ENCODE peak calls at places on chromosomes 1 and 21, in six cellular contexts. One of them, this sample, is unnamed. For H3K4me1 and H3K9me3, the result is how much of the 10 kb centered on the place peaks cover.

GRCh38 chr1:23100074-23100748 is 68.4 kb downstream of the LUZP1 start:
- DNase-seq in left lung: no peak
- DNase-seq in lung: no peak
- DNase-seq in suprapubic skin: peak
- DNase-seq in aorta: peak
- DNase-seq in IMR-90: peak
- DNase-seq in this sample: no peak

GRCh38 chr1:31372051-31372450 is 825 bp downstream of the FABP3 start:
- DNase-seq in left lung: no peak
- DNase-seq in lung: no peak
- DNase-seq in suprapubic skin: no peak
- DNase-seq in aorta: no peak
- DNase-seq in IMR-90: no peak
- DNase-seq in this sample: no peak

GRCh38 chr1:90881034-90881433 is 140.8 kb downstream of the ZNF644 start:
- DNase-seq in left lung: no peak
- DNase-seq in lung: no peak
- DNase-seq in suprapubic skin: no peak
- DNase-seq in aorta: no peak
- DNase-seq in IMR-90: no peak
- DNase-seq in this sample: no peak

GRCh38 chr1:108190001-108190634 is 10.0 kb downstream of the SLC25A24 start:
- DNase-seq in left lung: no peak
- DNase-seq in lung: no peak
- DNase-seq in suprapubic skin: no peak
- DNase-seq in aorta: no peak
- DNase-seq in IMR-90: no peak
- DNase-seq in this sample: no peak

GRCh38 chr1:156004843-156005593 is 15.7 kb downstream of the SSR2 start:
- DNase-seq in left lung: no peak
- DNase-seq in lung: peak
- DNase-seq in suprapubic skin: no peak
- DNase-seq in aorta: no peak
- DNase-seq in IMR-90: no peak
- DNase-seq in this sample: peak

GRCh38 chr1:209652873-209653401 is 712 bp upstream of the LAMB3 start:
- DNase-seq in left lung: peak
- DNase-seq in lung: peak
- DNase-seq in suprapubic skin: peak
- DNase-seq in aorta: peak
- DNase-seq in IMR-90: peak
- DNase-seq in this sample: peak

GRCh38 chr1:111503585-111504060 is at the start of the genes ADORA3 and TMIGD3:
- DNase-seq in left lung: no peak
- DNase-seq in lung: no peak
- DNase-seq in suprapubic skin: no peak
- DNase-seq in aorta: no peak
- DNase-seq in IMR-90: no peak
- DNase-seq in this sample: no peak

GRCh38 chr21:28627691-28628090 is 365.0 kb downstream of the LTN1 start:
- DNase-seq in left lung: no peak
- DNase-seq in lung: no peak
- DNase-seq in suprapubic skin: no peak
- DNase-seq in aorta: no peak
- DNase-seq in IMR-90: no peak
- DNase-seq in this sample: no peak

GRCh38 chr1:47804127-47804526 is 193.1 kb downstream of the TRABD2B start:
- DNase-seq in left lung: no peak
- DNase-seq in lung: no peak
- DNase-seq in suprapubic skin: no peak
- DNase-seq in aorta: no peak
- DNase-seq in IMR-90: no peak
- DNase-seq in this sample: no peak

GRCh38 chr1:43350976-43351375 is 7.8 kb upstream of the CDC20 start:
- DNase-seq in left lung: no peak
- DNase-seq in lung: no peak
- DNase-seq in suprapubic skin: no peak
- DNase-seq in aorta: no peak
- DNase-seq in IMR-90: no peak
- DNase-seq in this sample: no peak

GRCh38 chr1:15290382-15290781 is 43.4 kb downstream of the FHAD1 start:
- DNase-seq in left lung: no peak
- DNase-seq in lung: no peak
- DNase-seq in suprapubic skin: no peak
- DNase-seq in aorta: no peak
- DNase-seq in IMR-90: peak
- DNase-seq in this sample: no peak

GRCh38 chr1:167697667-167698141 is 24.1 kb upstream of the MPZL1 start:
- DNase-seq in left lung: no peak
- DNase-seq in lung: no peak
- DNase-seq in suprapubic skin: no peak
- DNase-seq in aorta: peak
- DNase-seq in IMR-90: no peak
- DNase-seq in this sample: peak

GRCh38 chr1:109210058-109210457 is 3.7 kb upstream of the SARS1 start:
- DNase-seq in left lung: no peak
- DNase-seq in lung: no peak
- DNase-seq in suprapubic skin: no peak
- DNase-seq in aorta: no peak
- DNase-seq in IMR-90: no peak
- DNase-seq in this sample: no peak

GRCh38 chr1:174995121-174995520 is 4.6 kb upstream of the CACYBP start:
- DNase-seq in left lung: no peak
- DNase-seq in lung: no peak
- DNase-seq in suprapubic skin: no peak
- DNase-seq in aorta: no peak
- DNase-seq in IMR-90: peak
- DNase-seq in this sample: no peak

GRCh38 chr1:154485905-154486304 is 16.1 kb upstream of the TDRD10 start:
- DNase-seq in left lung: no peak
- DNase-seq in lung: no peak
- DNase-seq in suprapubic skin: no peak
- DNase-seq in aorta: no peak
- DNase-seq in IMR-90: no peak
- DNase-seq in this sample: no peak

GRCh38 chr1:27176323-27176722 is 21.4 kb upstream of the SLC9A1 start:
- DNase-seq in left lung: no peak
- DNase-seq in lung: no peak
- DNase-seq in suprapubic skin: no peak
- DNase-seq in aorta: no peak
- DNase-seq in IMR-90: no peak
- DNase-seq in this sample: no peak

GRCh38 chr1:26705788-26706237 is 10.0 kb downstream of the ARID1A start:
- DNase-seq in left lung: no peak
- DNase-seq in lung: no peak
- DNase-seq in suprapubic skin: no peak
- DNase-seq in aorta: no peak
- DNase-seq in IMR-90: peak
- DNase-seq in this sample: no peak

GRCh38 chr1:157496121-157496526 is 56.2 kb downstream of the FCRL5 start:
- DNase-seq in left lung: no peak
- DNase-seq in lung: peak
- DNase-seq in suprapubic skin: no peak
- DNase-seq in aorta: no peak
- DNase-seq in IMR-90: peak
- DNase-seq in this sample: no peak

GRCh38 chr21:39315603-39316002 is 2.2 kb upstream of the BRWD1 start:
- DNase-seq in left lung: no peak
- DNase-seq in lung: no peak
- DNase-seq in suprapubic skin: no peak
- DNase-seq in aorta: no peak
- DNase-seq in IMR-90: no peak
- DNase-seq in this sample: no peak

GRCh38 chr1:65505547-65506325 is 85.3 kb downstream of the LEPR start:
- DNase-seq in left lung: no peak
- DNase-seq in lung: no peak
- DNase-seq in suprapubic skin: no peak
- DNase-seq in aorta: no peak
- DNase-seq in IMR-90: no peak
- DNase-seq in this sample: no peak

GRCh38 chr1:27418326-27418761 is 25.9 kb downstream of the GPR3 start:
- DNase-seq in left lung: no peak
- DNase-seq in lung: peak
- DNase-seq in suprapubic skin: no peak
- DNase-seq in aorta: peak
- DNase-seq in IMR-90: peak
- DNase-seq in this sample: peak

GRCh38 chr1:169049258-169049936 is 57.1 kb upstream of the ATP1B1 start:
- DNase-seq in left lung: no peak
- DNase-seq in lung: no peak
- DNase-seq in suprapubic skin: no peak
- DNase-seq in aorta: no peak
- DNase-seq in IMR-90: no peak
- DNase-seq in this sample: no peak

GRCh38 chr1:100463809-100464424 is 74.0 kb upstream of the GPR88 start:
- DNase-seq in left lung: peak
- DNase-seq in lung: peak
- DNase-seq in suprapubic skin: no peak
- DNase-seq in aorta: peak
- DNase-seq in IMR-90: peak
- DNase-seq in this sample: peak

GRCh38 chr1:19768321-19769210 is 31.1 kb downstream of the TMCO4 start:
- DNase-seq in left lung: no peak
- DNase-seq in lung: no peak
- DNase-seq in suprapubic skin: no peak
- DNase-seq in aorta: no peak
- DNase-seq in IMR-90: no peak
- DNase-seq in this sample: no peak

GRCh38 chr1:40313329-40313957 is 3.6 kb downstream of the COL9A2 start:
- DNase-seq in left lung: no peak
- DNase-seq in lung: no peak
- DNase-seq in suprapubic skin: no peak
- DNase-seq in aorta: no peak
- DNase-seq in IMR-90: no peak
- DNase-seq in this sample: no peak
- H3K4me1 ChIP-seq in left lung: under half
- H3K4me1 ChIP-seq in lung: under half
- H3K4me1 ChIP-seq in suprapubic skin: under half
- H3K4me1 ChIP-seq in aorta: under half
- H3K4me1 ChIP-seq in IMR-90: under half
- H3K4me1 ChIP-seq in this sample: under half

GRCh38 chr1:114154146-114154962 is 685 bp upstream of the SYT6 start:
- DNase-seq in left lung: no peak
- DNase-seq in lung: no peak
- DNase-seq in suprapubic skin: no peak
- DNase-seq in aorta: no peak
- DNase-seq in IMR-90: no peak
- DNase-seq in this sample: no peak

GRCh38 chr1:114153621-114154145 is at the start of gene SYT6:
- DNase-seq in left lung: peak
- DNase-seq in lung: no peak
- DNase-seq in suprapubic skin: no peak
- DNase-seq in aorta: no peak
- DNase-seq in IMR-90: no peak
- DNase-seq in this sample: no peak

GRCh38 chr1:114155756-114156155 is 2.1 kb upstream of the SYT6 start:
- DNase-seq in left lung: no peak
- DNase-seq in lung: no peak
- DNase-seq in suprapubic skin: no peak
- DNase-seq in aorta: no peak
- DNase-seq in IMR-90: no peak
- DNase-seq in this sample: no peak

GRCh38 chr1:114156538-114157274 is 3.0 kb upstream of the SYT6 start:
- DNase-seq in left lung: no peak
- DNase-seq in lung: no peak
- DNase-seq in suprapubic skin: no peak
- DNase-seq in aorta: no peak
- DNase-seq in IMR-90: no peak
- DNase-seq in this sample: no peak

GRCh38 chr1:114154963-114155322 is 1.3 kb upstream of the SYT6 start:
- DNase-seq in left lung: peak
- DNase-seq in lung: no peak
- DNase-seq in suprapubic skin: no peak
- DNase-seq in aorta: no peak
- DNase-seq in IMR-90: no peak
- DNase-seq in this sample: peak
- H3K9me3 ChIP-seq in left lung: under half
- H3K9me3 ChIP-seq in lung: under half
- H3K9me3 ChIP-seq in suprapubic skin: under half
- H3K9me3 ChIP-seq in aorta: under half
- H3K9me3 ChIP-seq in IMR-90: under half
- H3K9me3 ChIP-seq in this sample: under half

GRCh38 chr1:160129046-160129445 is 13.5 kb downstream of the ATP1A2 start:
- DNase-seq in left lung: no peak
- DNase-seq in lung: no peak
- DNase-seq in suprapubic skin: no peak
- DNase-seq in aorta: no peak
- DNase-seq in IMR-90: peak
- DNase-seq in this sample: no peak
- H3K4me1 ChIP-seq in left lung: under half
- H3K4me1 ChIP-seq in lung: under half
- H3K4me1 ChIP-seq in suprapubic skin: under half
- H3K4me1 ChIP-seq in aorta: under half
- H3K4me1 ChIP-seq in IMR-90: under half
- H3K4me1 ChIP-seq in this sample: under half

GRCh38 chr1:102852583-102852982 is 255.7 kb downstream of the COL11A1 start:
- DNase-seq in left lung: no peak
- DNase-seq in lung: no peak
- DNase-seq in suprapubic skin: no peak
- DNase-seq in aorta: no peak
- DNase-seq in IMR-90: peak
- DNase-seq in this sample: no peak
- H3K9me3 ChIP-seq in left lung: under half
- H3K9me3 ChIP-seq in lung: under half
- H3K9me3 ChIP-seq in suprapubic skin: under half
- H3K9me3 ChIP-seq in aorta: under half
- H3K9me3 ChIP-seq in IMR-90: under half
- H3K9me3 ChIP-seq in this sample: under half

DNA sequence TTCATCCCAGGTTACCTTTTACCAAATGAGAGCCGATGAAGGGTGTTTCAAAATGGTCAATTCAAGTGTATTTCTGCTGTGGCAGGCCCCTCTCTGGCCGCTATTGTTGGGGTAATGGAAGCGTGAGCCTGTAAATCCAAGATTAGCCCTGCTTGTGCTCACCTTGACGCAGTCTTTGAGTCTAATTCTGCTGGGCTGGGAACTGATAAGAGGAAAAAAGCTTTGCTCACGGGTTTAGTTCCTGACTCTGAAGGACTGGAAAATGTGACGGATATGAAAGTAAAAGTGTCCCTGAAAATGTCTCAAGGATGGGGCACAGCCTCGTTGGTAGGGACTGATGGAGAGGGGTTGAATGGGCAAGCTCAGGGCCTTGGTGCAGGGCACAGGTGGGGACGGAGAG is 125.9 kb upstream of the GALNT2 start:
- DNase-seq in left lung: no peak
- DNase-seq in lung: no peak
- DNase-seq in suprapubic skin: no peak
- DNase-seq in aorta: no peak
- DNase-seq in IMR-90: no peak
- DNase-seq in this sample: no peak
- H3K4me1 ChIP-seq in left lung: under half
- H3K4me1 ChIP-seq in lung: under half
- H3K4me1 ChIP-seq in suprapubic skin: under half
- H3K4me1 ChIP-seq in aorta: under half
- H3K4me1 ChIP-seq in IMR-90: under half
- H3K4me1 ChIP-seq in this sample: under half

GRCh38 chr1:79460773-79461436 is 454.4 kb upstream of the ADGRL4 start:
- DNase-seq in left lung: no peak
- DNase-seq in lung: no peak
- DNase-seq in suprapubic skin: no peak
- DNase-seq in aorta: no peak
- DNase-seq in IMR-90: no peak
- DNase-seq in this sample: no peak
- H3K9me3 ChIP-seq in left lung: under half
- H3K9me3 ChIP-seq in lung: under half
- H3K9me3 ChIP-seq in suprapubic skin: under half
- H3K9me3 ChIP-seq in aorta: under half
- H3K9me3 ChIP-seq in IMR-90: under half
- H3K9me3 ChIP-seq in this sample: under half

GRCh38 chr1:8392522-8392921 is 74.6 kb downstream of the SLC45A1 start:
- DNase-seq in left lung: no peak
- DNase-seq in lung: no peak
- DNase-seq in suprapubic skin: no peak
- DNase-seq in aorta: no peak
- DNase-seq in IMR-90: no peak
- DNase-seq in this sample: no peak
- H3K4me1 ChIP-seq in left lung: half or more
- H3K4me1 ChIP-seq in lung: under half
- H3K4me1 ChIP-seq in suprapubic skin: under half
- H3K4me1 ChIP-seq in aorta: under half
- H3K4me1 ChIP-seq in IMR-90: under half
- H3K4me1 ChIP-seq in this sample: under half